ENCODE peak calls at places on chromosome 2, in ten cellular contexts. E, B, L, J, V, M, C, F, Q and T are unnamed samples.

GRCh38 chr2:28981016-28981441 is at the start of gene TOGARAM2:
- DNase-seq in L (no peak), Q (no peak), B (peak), C (no peak), M (no peak), F (peak), E (no peak), V (no peak), J (no peak), T (no peak)

GRCh38 chr2:241399941-241400922 is 44.1 kb downstream of the FARP2 start:
- DNase-seq in V (no peak), Q (no peak), B (no peak), J (no peak), E (no peak), F (no peak), L (no peak), M (no peak), C (no peak), T (no peak)

GRCh38 chr2:40120957-40121356 is 330.9 kb downstream of the SLC8A1 start:
- DNase-seq in B (no peak), M (no peak), Q (no peak), C (no peak), V (no peak), F (no peak), E (no peak), L (no peak), J (no peak), T (no peak)

GRCh38 chr2:205484717-205485116 is 197.6 kb upstream of the NRP2 start:
- DNase-seq in J (no peak), E (no peak), F (no peak), L (no peak), C (no peak), M (no peak), V (no peak), Q (no peak), B (no peak), T (no peak)

GRCh38 chr2:158797963-158798700 is 3.0 kb downstream of the DAPL1 start:
- DNase-seq in Q (no peak), C (no peak), V (peak), L (no peak), M (no peak), E (no peak), B (no peak), J (no peak), F (no peak), T (no peak)

GRCh38 chr2:230913406-230913805 is 11.6 kb downstream of the GPR55 start:
- DNase-seq in L (no peak), E (no peak), C (no peak), Q (no peak), B (peak), M (no peak), J (peak), F (no peak), V (no peak), T (no peak)

GRCh38 chr2:105313877-105314276 is 15.7 kb downstream of the TGFBRAP1 start:
- DNase-seq in F (no peak), V (no peak), M (no peak), C (no peak), E (no peak), B (no peak), Q (no peak), J (no peak), L (no peak), T (no peak)

GRCh38 chr2:127081826-127082633 is 24.9 kb downstream of the BIN1 start:
- DNase-seq in F (no peak), B (peak), V (no peak), M (no peak), Q (no peak), E (no peak), J (no peak), C (peak), L (no peak), T (no peak)

GRCh38 chr2:239411117-239411516 is 10.3 kb upstream of the HDAC4 start:
- DNase-seq in M (no peak), C (no peak), J (no peak), V (no peak), F (no peak), Q (no peak), E (no peak), L (no peak), B (no peak), T (no peak)